ENCODE peak calls at places on chromosomes 7 and 10, in five cellular contexts. C is A549, H is K562, G is GM12878, U is sigmoid colon. J is an unnamed sample.

GRCh38 chr7:8724080-8724718 is 290.8 kb downstream of the NXPH1 start:
- DNase-seq in C (peak), H (peak), G (no peak), U (no peak), J (peak)

GRCh38 chr7:135789431-135789830 is 40.8 kb upstream of the FAM180A start:
- DNase-seq in C (no peak), H (no peak), G (no peak), U (no peak), J (no peak)

GRCh38 chr7:156091515-156092080 is 279.3 kb upstream of the SHH start:
- DNase-seq in C (no peak), H (no peak), G (no peak), U (no peak), J (no peak)

GRCh38 chr7:116438274-116438673 is 61.3 kb upstream of the CAV2 start:
- DNase-seq in C (peak), H (peak), G (no peak), U (no peak), J (no peak)

GRCh38 chr7:5692112-5692844 is 89.2 kb downstream of the RNF216 start:
- DNase-seq in C (peak), H (no peak), G (no peak), U (peak), J (no peak)

GRCh38 chr7:148877517-148877916 is 6.6 kb downstream of the EZH2 start:
- DNase-seq in C (no peak), H (no peak), G (no peak), U (no peak), J (no peak)

GRCh38 chr7:96638669-96639068 is 71.0 kb downstream of the SEM1 start:
- DNase-seq in C (no peak), H (no peak), G (no peak), U (no peak), J (no peak)

GRCh38 chr7:115635367-115635766 is 395.2 kb downstream of the TFEC start:
- DNase-seq in C (no peak), H (no peak), G (no peak), U (no peak), J (no peak)

GRCh38 chr7:158413962-158414961 is 173.4 kb downstream of the PTPRN2 start:
- DNase-seq in C (peak), H (peak), G (no peak), U (no peak), J (peak)

GRCh38 chr10:48274636-48275035 is at the start of gene FRMPD2:
- DNase-seq in C (no peak), H (no peak), G (no peak), U (no peak), J (peak)

GRCh38 chr7:728602-729001 is 1.5 kb upstream of the PRKAR1B start:
- DNase-seq in C (no peak), H (no peak), G (no peak), U (peak), J (no peak)

GRCh38 chr7:128322040-128322643 is 21.6 kb downstream of the RBM28 start:
- DNase-seq in C (peak), H (peak), G (no peak), U (no peak), J (no peak)

GRCh38 chr10:12588091-12588850 is 238.9 kb downstream of the CAMK1D start:
- DNase-seq in C (no peak), H (no peak), G (no peak), U (peak), J (no peak)

GRCh38 chr7:25675789-25676474 is 447.6 kb upstream of the NPVF start:
- DNase-seq in C (no peak), H (no peak), G (no peak), U (no peak), J (no peak)

GRCh38 chr10:58336242-58336641 is 1.4 kb downstream of the UBE2D1 start:
- DNase-seq in C (no peak), H (no peak), G (no peak), U (no peak), J (no peak)

GRCh38 chr10:14674376-14675050 is 100.2 kb downstream of the FAM107B start:
- DNase-seq in C (no peak), H (no peak), G (no peak), U (no peak), J (no peak)

GRCh38 chr10:878333-878753 is 53.2 kb downstream of the LARP4B start:
- DNase-seq in C (no peak), H (no peak), G (no peak), U (peak), J (no peak)

GRCh38 chr10:11095374-11095785 is 77.7 kb downstream of the CELF2 start:
- DNase-seq in C (no peak), H (no peak), G (no peak), U (no peak), J (no peak)

GRCh38 chr7:114312649-114313048 is 102.0 kb upstream of the FOXP2 start:
- DNase-seq in C (no peak), H (no peak), G (no peak), U (no peak), J (peak)

GRCh38 chr10:75599875-75600648 is 168.6 kb downstream of the LRMDA start:
- DNase-seq in C (no peak), H (no peak), G (no peak), U (no peak), J (no peak)

GRCh38 chr10:74081192-74081803 is 69.3 kb downstream of the AP3M1 start:
- DNase-seq in C (peak), H (peak), G (no peak), U (peak), J (peak)

GRCh38 chr7:23966941-23967340 is 256.9 kb downstream of the STK31 start:
- DNase-seq in C (no peak), H (no peak), G (no peak), U (no peak), J (no peak)

GRCh38 chr7:95066736-95067530 is 159.5 kb downstream of the PPP1R9A start:
- DNase-seq in C (peak), H (no peak), G (no peak), U (no peak), J (no peak)

GRCh38 chr7:2819161-2819953 is 24.8 kb downstream of the GNA12 start:
- DNase-seq in C (no peak), H (no peak), G (no peak), U (no peak), J (peak)

GRCh38 chr10:110147961-110148360 is 59.4 kb upstream of the MXI1 start:
- DNase-seq in C (no peak), H (no peak), G (no peak), U (no peak), J (no peak)

GRCh38 chr7:34066968-34067367 is 161.6 kb downstream of the BMPER start:
- DNase-seq in C (no peak), H (no peak), G (no peak), U (no peak), J (no peak)

GRCh38 chr7:80127412-80128150 is 7.0 kb upstream of the GNAI1 start:
- DNase-seq in C (no peak), H (no peak), G (no peak), U (no peak), J (no peak)

GRCh38 chr7:27424749-27425148 is 182.1 kb downstream of the EVX1 start:
- DNase-seq in C (peak), H (no peak), G (no peak), U (no peak), J (no peak)

GRCh38 chr10:99855479-99856071 is 73.1 kb downstream of the ABCC2 start:
- DNase-seq in C (no peak), H (no peak), G (no peak), U (no peak), J (no peak)

GRCh38 chr7:142812437-142813215 is 41.9 kb downstream of the PRSS2 start:
- DNase-seq in C (no peak), H (peak), G (no peak), U (no peak), J (no peak)

GRCh38 chr7:19519443-19519977 is 189.3 kb downstream of the POLR1F start:
- DNase-seq in C (no peak), H (no peak), G (no peak), U (no peak), J (no peak)

GRCh38 chr10:78331391-78331922 is 297.8 kb downstream of the RPS24 start:
- DNase-seq in C (no peak), H (no peak), G (no peak), U (peak), J (no peak)
- H3K27ac ChIP-seq in C (no peak), H (no peak), G (no peak), U (peak), J (no peak)

GRCh38 chr10:133378251-133379096 is 588 bp upstream of the PAOX start:
- DNase-seq in C (peak), H (peak), G (no peak), U (peak), J (peak)

GRCh38 chr10:133377818-133378250 is 1.2 kb upstream of the PAOX start:
- DNase-seq in C (no peak), H (no peak), G (no peak), U (no peak), J (no peak)

GRCh38 chr10:133379801-133380666 is 972 bp downstream of the PAOX start:
- DNase-seq in C (no peak), H (no peak), G (no peak), U (no peak), J (no peak)

GRCh38 chr10:133381041-133381440 is 2.0 kb downstream of the PAOX start:
- DNase-seq in C (no peak), H (no peak), G (no peak), U (no peak), J (no peak)

GRCh38 chr10:133379152-133379800 is at the start of gene PAOX:
- DNase-seq in C (peak), H (peak), G (no peak), U (peak), J (peak)
- TF ChIP-seq POLR2A in C (peak), H (no peak), G (peak), U (no peak), J (peak)

DNA sequence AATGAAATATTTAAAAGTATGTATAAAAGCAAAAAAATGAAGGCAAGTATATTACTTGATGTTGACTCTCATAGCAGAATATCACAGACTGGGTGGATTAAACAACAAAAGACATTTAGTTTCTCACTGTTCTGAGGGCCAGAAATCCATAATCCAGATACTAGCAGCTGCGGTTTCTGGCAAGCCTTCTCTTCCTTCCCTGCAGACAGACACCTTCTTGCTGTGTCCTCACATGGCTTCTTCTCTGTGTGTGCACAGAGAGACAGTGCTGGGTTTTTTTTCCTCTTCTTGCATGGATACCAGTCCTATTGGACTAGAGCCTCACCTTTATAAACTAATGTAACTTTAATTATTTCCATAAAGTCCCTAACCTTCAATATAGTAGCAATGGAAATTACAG is 127.9 kb upstream of the AKR1E2 start:
- DNase-seq in C (no peak), H (no peak), G (no peak), U (no peak), J (no peak)
- TF ChIP-seq EP300 in C (no peak), H (no peak), G (no peak), U (no peak), J (no peak)

DNA sequence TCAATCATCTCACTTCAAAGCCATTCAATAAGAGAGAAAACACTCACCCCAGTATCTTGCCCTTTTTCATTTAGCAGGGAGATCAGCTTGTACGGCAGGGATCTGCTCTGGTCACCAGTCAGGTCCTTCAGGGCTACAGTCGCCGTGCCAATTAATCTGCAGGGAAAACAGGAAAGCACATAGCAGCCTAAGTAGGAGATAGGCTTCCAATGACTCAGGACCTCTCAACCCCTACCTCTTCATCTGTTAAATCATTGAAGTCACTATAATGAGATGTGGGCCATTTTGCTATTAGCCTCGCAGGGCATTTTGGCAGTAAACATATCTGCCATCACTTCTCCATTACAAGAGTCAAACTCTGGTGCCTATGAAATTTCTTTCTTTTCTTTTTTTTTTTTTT is 50.8 kb downstream of the MYOF start:
- DNase-seq in C (no peak), H (no peak), G (no peak), U (peak), J (no peak)
- H3K27ac ChIP-seq in C (peak), H (no peak), G (no peak), U (peak), J (no peak)

GRCh38 chr10:120382360-120382759 is 74.7 kb upstream of the PLPP4 start:
- DNase-seq in C (no peak), H (no peak), G (no peak), U (no peak), J (no peak)
- TF ChIP-seq POLR2A in C (no peak), H (no peak), G (no peak), U (no peak), J (no peak)

J was measured in upper lobe of left lung.